ENCODE peak calls at places on chromosomes 16 and 17, in four cellular contexts. S is H9, L is IMR-90, J is H1. N is an unnamed sample.

GRCh38 chr16:71590584-71590983 is 13.7 kb upstream of the TAT start:
- DNase-seq in J (no peak), L (no peak), S (no peak), N (no peak)

GRCh38 chr16:19265531-19265930 is 20.0 kb upstream of the CLEC19A start:
- DNase-seq in S (no peak), L (no peak), J (no peak), N (no peak)

GRCh38 chr17:260031-260791 is 78.8 kb upstream of the DOC2B start:
- DNase-seq in J (peak; percentile 64), L (no peak), S (peak; percentile 80), N (no peak)

GRCh38 chr17:74780443-74781238 is 4.5 kb upstream of the NAT9 start:
- DNase-seq in J (no peak), L (no peak), S (peak; percentile 78), N (peak; percentile 82)

GRCh38 chr16:11379420-11379819 is 34.2 kb downstream of the RMI2 start:
- DNase-seq in J (no peak), L (peak; percentile 65), S (no peak), N (no peak)

GRCh38 chr17:81219476-81220180 is 3.1 kb downstream of the CEP131 start:
- DNase-seq in S (no peak), J (no peak), L (no peak), N (no peak)

GRCh38 chr16:35144212-35144932 is 1685.0 kb downstream of the TP53TG3F start:
- DNase-seq in L (no peak), S (no peak), J (no peak), N (no peak)

GRCh38 chr17:38873646-38874380 is 4.0 kb downstream of the LASP1 start:
- DNase-seq in S (peak; percentile 41), L (no peak), J (no peak), N (no peak)

GRCh38 chr17:57482657-57483056 is 226.3 kb downstream of the MSI2 start:
- DNase-seq in S (no peak), L (peak; percentile 43), J (no peak), N (no peak)

GRCh38 chr16:47888142-47888541 is 267.7 kb downstream of the ABCC12 start:
- DNase-seq in J (no peak), L (peak; percentile 49), S (peak; percentile 56), N (peak; percentile 94)

GRCh38 chr16:11783319-11784047 is 13.6 kb downstream of the ZC3H7A start:
- DNase-seq in J (no peak), L (peak; percentile 45), S (no peak), N (no peak)

GRCh38 chr16:22675745-22676540 is 138.0 kb upstream of the HS3ST2 start:
- DNase-seq in J (no peak), L (no peak), S (peak; percentile 17), N (no peak)

GRCh38 chr17:17044846-17045561 is 2.7 kb downstream of the MPRIP start:
- DNase-seq in S (peak; percentile 61), J (no peak), L (peak; percentile 79), N (peak; percentile 80)

GRCh38 chr16:49859139-49859947 is 3.4 kb upstream of the ZNF423 start:
- DNase-seq in S (peak; percentile 51), J (no peak), L (no peak), N (no peak)

GRCh38 chr17:15892244-15892643 is 52.7 kb upstream of the ADORA2B start:
- DNase-seq in J (no peak), L (no peak), S (no peak), N (no peak)

GRCh38 chr17:14741516-14741915 is 440.6 kb downstream of the HS3ST3B1 start:
- DNase-seq in S (no peak), J (no peak), L (peak; percentile 52), N (no peak)

GRCh38 chr17:70420876-70421445 is 251.6 kb downstream of the KCNJ2 start:
- DNase-seq in L (no peak), J (no peak), S (no peak), N (no peak)

GRCh38 chr17:11580677-11581076 is 17.6 kb upstream of the DNAH9 start:
- DNase-seq in L (no peak), J (no peak), S (peak; percentile 18), N (peak; percentile 70)

GRCh38 chr17:11582217-11582616 is 16.1 kb upstream of the DNAH9 start:
- DNase-seq in L (no peak), S (peak; percentile 11), J (no peak), N (no peak)

GRCh38 chr17:11583306-11583992 is 14.8 kb upstream of the DNAH9 start:
- DNase-seq in J (no peak), L (no peak), S (no peak), N (no peak)
- H4K5ac ChIP-seq in J (no peak overlapping the region), L (no peak overlapping the region), S (no peak overlapping the region), N (no peak overlapping the region)

GRCh38 chr16:21222495-21223337 is 10.8 kb upstream of the ANKS4B start:
- DNase-seq in S (no peak), L (no peak), J (no peak), N (peak; percentile 45)
- H4K5ac ChIP-seq in S (no peak overlapping the region), L (no peak overlapping the region), J (no peak overlapping the region), N (no peak overlapping the region)

GRCh38 chr17:34226011-34226410 is 29.1 kb upstream of the CCL2 start:
- DNase-seq in J (no peak), S (no peak), L (peak; percentile 31), N (no peak)

GRCh38 chr17:34227707-34228106 is 27.4 kb upstream of the CCL2 start:
- DNase-seq in S (no peak), J (no peak), L (no peak), N (no peak)

GRCh38 chr17:34222732-34223486 is 32.2 kb upstream of the CCL2 start:
- DNase-seq in J (no peak), L (no peak), S (no peak), N (peak; percentile 46)

GRCh38 chr17:34220776-34221390 is 34.2 kb upstream of the CCL2 start:
- DNase-seq in J (no peak), L (no peak), S (no peak), N (no peak)

GRCh38 chr17:34225046-34225445 is 30.0 kb upstream of the CCL2 start:
- DNase-seq in L (no peak), J (no peak), S (no peak), N (no peak)
- H4K5ac ChIP-seq in L (no peak overlapping the region), J (no peak overlapping the region), S (no peak overlapping the region), N (no peak overlapping the region)

DNA sequence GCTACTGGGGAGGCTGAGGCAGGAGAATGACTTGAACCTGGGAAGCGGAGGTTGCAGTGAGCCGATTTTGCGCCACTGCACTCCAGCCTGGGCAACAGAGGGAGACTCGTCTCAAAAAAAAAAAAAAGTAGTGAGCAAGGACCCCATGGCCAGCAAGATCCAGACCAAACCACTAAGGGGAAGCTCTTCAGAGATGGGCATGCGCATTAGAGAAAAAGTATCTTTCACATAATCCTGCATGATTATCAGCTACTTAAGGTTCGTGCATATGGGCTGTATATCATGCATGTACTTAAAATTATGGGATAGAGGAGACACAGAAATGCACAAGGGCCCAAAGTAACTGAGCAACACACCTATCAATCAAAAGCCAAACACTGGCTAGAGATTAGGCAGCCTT is 10.7 kb upstream of the CCL22 start:
- DNase-seq in J (no peak), S (no peak), L (no peak), N (no peak)
- H4K5ac ChIP-seq in J (no peak overlapping the region), S (no peak overlapping the region), L (no peak overlapping the region), N (no peak overlapping the region)

DNA sequence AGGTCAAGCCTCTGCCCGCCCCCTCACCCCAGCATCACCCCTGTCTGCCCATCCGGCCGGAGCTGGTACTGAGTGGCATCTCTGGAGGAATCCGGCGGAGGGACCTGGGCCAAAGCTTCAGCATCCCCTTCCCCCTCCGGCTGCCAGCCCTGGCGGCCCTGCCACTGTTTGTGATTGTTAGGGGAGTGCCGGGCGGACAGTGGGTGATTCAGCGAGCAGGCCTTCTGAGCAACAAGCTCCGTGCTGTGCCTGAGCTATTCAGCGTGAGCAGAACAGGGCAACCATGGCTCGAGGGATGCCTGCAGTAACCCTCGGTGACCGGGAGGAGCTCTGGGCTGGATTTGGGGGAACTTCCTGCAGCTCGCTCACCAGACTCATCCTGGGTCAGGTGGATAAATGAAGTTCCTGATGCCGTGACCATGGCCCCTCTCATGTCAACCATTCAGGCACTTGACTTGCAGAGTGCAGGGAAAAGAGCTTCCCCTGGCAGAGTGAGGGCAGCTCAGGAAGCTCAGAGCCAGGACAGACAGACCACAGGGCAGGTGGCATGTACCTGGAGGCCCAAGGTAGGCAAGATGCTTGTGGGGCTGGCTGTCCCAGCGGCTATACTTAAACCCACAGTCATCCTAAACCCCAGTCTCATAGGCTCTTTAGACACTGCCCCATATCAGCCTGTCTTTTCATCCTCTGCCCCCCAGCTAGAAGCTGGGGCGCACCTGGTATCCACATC is 24.3 kb upstream of the MLKL start:
- DNase-seq in L (peak; percentile 82), S (peak; percentile 45), J (no peak), N (no peak)
- H4K5ac ChIP-seq in L (no peak overlapping the region), S (no peak overlapping the region), J (no peak overlapping the region), N (no peak overlapping the region)

GRCh38 chr16:60107920-60108319 is 1373.8 kb upstream of the GOT2 start:
- DNase-seq in L (no peak), S (no peak), J (no peak), N (peak; percentile 11)
- H4K5ac ChIP-seq in L (no peak overlapping the region), S (no peak overlapping the region), J (no peak overlapping the region), N (no peak overlapping the region)

GRCh38 chr17:49965522-49965905 is 3.5 kb upstream of the DLX4 start:
- DNase-seq in S (no peak), L (no peak), J (no peak), N (peak; percentile 36)

GRCh38 chr17:49966767-49967166 is 2.2 kb upstream of the DLX4 start:
- DNase-seq in S (no peak), L (no peak), J (no peak), N (no peak)

GRCh38 chr17:49967621-49968379 is 1.2 kb upstream of the DLX4 start:
- DNase-seq in S (no peak), J (no peak), L (no peak), N (no peak)

GRCh38 chr17:49968380-49969133 is 433 bp upstream of the DLX4 start:
- DNase-seq in S (peak; percentile 97), L (peak; percentile 39), J (peak; percentile 96), N (peak; percentile 93)

GRCh38 chr17:49967205-49967604 is 1.8 kb upstream of the DLX4 start:
- DNase-seq in L (no peak), S (no peak), J (no peak), N (no peak)
- H4K5ac ChIP-seq in L (no peak overlapping the region), S (no peak overlapping the region), J (no peak overlapping the region), N (no peak overlapping the region)

DNA sequence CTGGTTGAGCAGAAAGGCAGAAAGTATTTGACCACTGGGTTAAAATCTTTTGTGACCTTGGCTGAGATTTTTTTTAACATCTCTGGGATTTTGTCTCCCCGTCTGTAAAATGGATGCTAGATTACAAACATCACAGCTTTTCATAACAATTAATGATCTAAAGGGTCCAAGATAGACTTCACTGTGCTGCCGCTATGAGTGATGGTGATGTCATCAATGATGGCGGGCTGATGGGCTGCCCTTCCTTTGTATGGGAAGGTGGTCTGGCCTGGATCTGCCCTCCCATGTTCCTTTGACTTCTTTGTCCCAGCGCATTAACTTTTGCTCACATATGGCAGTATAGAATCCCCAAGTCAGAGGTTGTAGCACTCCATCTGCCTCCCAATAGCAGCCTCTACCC is 116.7 kb downstream of the IRX5 start:
- DNase-seq in J (no peak), S (no peak), L (no peak), N (no peak)
- H4K5ac ChIP-seq in J (no peak overlapping the region), S (no peak overlapping the region), L (no peak overlapping the region), N (no peak overlapping the region)

N was measured in mesendoderm.